ENCODE peak calls at places on chromosomes 6 and 20, in six cellular contexts. V, E, M, N, T and C are unnamed samples.
A peak's percentile ranks its signal among the peaks of the same experiment; 100 is the strongest.

GRCh38 chr6:166008441-166009369 is 158.9 kb downstream of the TBXT start:
- DNase-seq in V (peak; percentile 73), E (peak; percentile 74), M (peak; percentile 78), N (no peak), T (peak; percentile 90), C (no peak)

GRCh38 chr6:157405986-157406385 is 25.0 kb downstream of the ZDHHC14 start:
- DNase-seq in V (peak; percentile 6), E (no peak), M (no peak), N (no peak), T (no peak), C (no peak)

GRCh38 chr6:130975325-130975724 is 87.7 kb downstream of the EPB41L2 start:
- DNase-seq in V (peak; percentile 59), E (no peak), M (no peak), N (no peak), T (no peak), C (no peak)

GRCh38 chr20:58195047-58195446 is 33.4 kb downstream of the ANKRD60 start:
- DNase-seq in V (no peak), E (no peak), M (no peak), N (no peak), T (no peak), C (no peak)

GRCh38 chr6:130715058-130715457 is 112.1 kb upstream of the SMLR1 start:
- DNase-seq in V (no peak), E (no peak), M (peak; percentile 58), N (no peak), T (no peak), C (no peak)

GRCh38 chr6:130997061-130997753 is 65.8 kb downstream of the EPB41L2 start:
- DNase-seq in V (no peak), E (no peak), M (no peak), N (no peak), T (no peak), C (no peak)

GRCh38 chr20:1368448-1369199 is 24.2 kb downstream of the FKBP1A start:
- DNase-seq in V (peak; percentile 52), E (no peak), M (no peak), N (no peak), T (no peak), C (no peak)

GRCh38 chr6:119280586-119281163 is 68.9 kb downstream of the MAN1A1 start:
- DNase-seq in V (peak; percentile 27), E (no peak), M (no peak), N (no peak), T (no peak), C (no peak)

GRCh38 chr20:11766961-11767360 is 150.7 kb upstream of the BTBD3 start:
- DNase-seq in V (no peak), E (no peak), M (no peak), N (no peak), T (no peak), C (no peak)

GRCh38 chr6:116287668-116288282 is 8.0 kb upstream of the TSPYL1 start:
- DNase-seq in V (peak; percentile 73), E (no peak), M (no peak), N (no peak), T (no peak), C (no peak)

GRCh38 chr6:82430611-82431010 is 67.0 kb downstream of the TPBG start:
- DNase-seq in V (no peak), E (no peak), M (no peak), N (no peak), T (no peak), C (no peak)

GRCh38 chr6:144809120-144809519 is 524.0 kb downstream of the UTRN start:
- DNase-seq in V (peak; percentile 63), E (no peak), M (no peak), N (no peak), T (no peak), C (no peak)

GRCh38 chr6:141077355-141078333 is 1055.1 kb upstream of the GJE1 start:
- DNase-seq in V (peak; percentile 26), E (no peak), M (peak; percentile 80), N (peak; percentile 6), T (no peak), C (peak; percentile 31)
- TF ChIP-seq CTCF in V (peak; percentile 26), E (no peak), M (peak; percentile 73), N (peak; percentile 35), T (no peak), C (no peak)

DNA sequence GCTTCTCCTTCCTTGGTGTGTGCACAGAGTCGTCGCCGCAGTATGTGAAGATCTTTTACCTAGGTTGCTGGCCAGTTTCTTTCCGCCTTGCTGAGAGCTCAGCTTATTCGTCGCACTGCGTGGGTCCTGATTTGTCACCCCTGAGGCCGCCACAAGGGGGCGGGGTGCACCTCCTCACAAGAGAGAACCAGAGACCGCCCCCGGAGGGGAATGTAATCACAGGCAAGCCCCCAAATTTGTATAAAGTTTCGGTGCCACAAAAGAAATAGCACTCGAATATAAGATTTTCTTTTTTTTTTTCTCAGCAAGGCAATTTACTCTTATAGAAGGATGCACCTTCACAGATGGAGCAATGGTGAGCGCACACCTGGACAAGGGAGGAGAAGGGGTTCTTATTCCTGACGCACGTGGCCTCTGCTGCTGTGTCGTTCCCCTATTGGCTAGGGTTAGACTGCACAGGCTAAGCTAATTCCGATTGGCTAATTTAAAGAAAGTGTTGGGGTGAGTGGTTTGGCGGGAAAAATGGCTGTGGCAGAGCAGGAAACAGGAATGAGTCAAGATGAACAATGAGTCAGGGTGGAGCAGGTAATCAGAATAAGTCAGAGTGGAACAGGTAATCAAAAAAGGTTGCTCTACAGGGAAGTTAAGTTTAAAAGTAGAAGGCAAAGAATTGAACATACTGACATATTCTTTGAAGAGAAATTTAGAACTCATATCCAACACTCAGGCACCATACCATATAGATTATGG is 19.5 kb downstream of the NCOA3 start:
- DNase-seq in V (no peak), E (no peak), M (peak; percentile 90), N (no peak), T (no peak), C (no peak)
- TF ChIP-seq CTCF in V (no peak), E (no peak), M (peak; percentile 64), N (no peak), T (no peak), C (peak; percentile 31)

DNA sequence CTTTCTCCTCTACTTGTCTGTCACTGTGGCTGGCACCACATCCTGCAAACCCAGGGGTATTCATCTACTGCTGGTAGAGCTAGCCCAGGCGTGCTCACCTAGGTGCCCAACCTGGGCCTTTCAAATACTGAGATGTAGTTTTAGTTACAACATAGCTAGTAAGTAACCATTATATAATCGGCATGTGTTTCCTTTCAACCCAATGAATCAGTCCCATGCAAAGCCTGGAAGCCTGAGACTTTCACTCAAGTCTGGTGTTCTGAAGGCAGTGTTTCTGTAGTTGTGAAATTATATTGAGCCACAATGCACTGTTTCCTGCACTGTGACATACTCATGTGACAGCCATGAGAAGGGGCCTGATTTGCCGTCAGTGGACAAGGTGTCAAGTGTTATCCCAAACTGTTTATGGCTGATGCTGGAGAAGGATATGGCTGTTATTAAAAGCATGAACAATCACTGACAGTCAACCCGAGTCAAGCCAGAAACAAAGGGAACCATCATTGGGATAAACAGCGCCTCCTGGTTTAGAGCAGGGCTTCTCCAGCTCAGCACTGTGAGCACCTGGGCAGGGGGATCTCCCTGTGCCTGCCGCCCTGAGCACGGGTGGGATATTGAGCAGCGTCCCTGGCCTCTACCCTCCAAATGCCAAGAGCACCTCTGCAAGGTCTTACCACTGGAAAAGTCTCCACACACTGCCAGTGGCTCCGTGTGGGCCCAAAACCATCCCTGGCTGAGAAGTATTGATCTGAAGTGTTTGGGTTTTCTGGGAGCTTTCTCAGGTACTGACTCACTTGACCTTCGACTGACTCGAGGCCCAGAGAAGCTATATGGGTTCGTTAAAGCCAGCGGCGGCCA is 1.6 kb downstream of the PSMA7 start:
- DNase-seq in V (peak; percentile 54), E (no peak), M (peak; percentile 73), N (no peak), T (no peak), C (peak; percentile 51)
- TF ChIP-seq CTCF in V (peak; percentile 40), E (no peak), M (peak; percentile 71), N (peak; percentile 52), T (no peak), C (no peak)

DNA sequence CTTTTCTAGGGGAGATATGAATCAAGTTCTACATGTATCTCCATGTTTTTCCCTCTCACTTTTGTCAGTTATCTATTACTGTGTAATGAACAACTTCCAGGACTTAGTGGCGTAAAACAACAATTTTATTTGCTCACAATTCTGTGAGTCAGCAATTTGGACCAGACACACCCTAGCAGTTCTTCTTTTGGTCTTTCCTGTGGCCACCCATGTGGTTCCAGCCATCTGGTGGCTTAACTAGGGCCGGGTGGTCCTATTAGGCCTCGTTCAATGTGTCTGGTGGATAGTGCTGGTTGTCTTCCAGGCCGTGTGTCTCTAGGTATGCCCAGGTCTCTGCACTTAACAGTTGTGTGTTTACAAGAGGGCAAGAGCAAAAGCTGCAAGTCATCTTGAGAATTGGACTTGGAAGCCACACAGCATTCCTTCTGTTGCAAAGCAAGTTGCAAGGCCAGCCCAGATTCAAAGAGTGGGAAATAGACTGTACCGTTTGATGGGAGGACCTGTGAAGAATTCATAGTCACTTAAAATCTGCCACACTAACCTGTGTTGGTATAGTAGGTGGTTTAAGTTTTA is 20.8 kb upstream of the SLC35D3 start:
- DNase-seq in V (no peak), E (no peak), M (no peak), N (no peak), T (no peak), C (no peak)
- TF ChIP-seq CTCF in V (no peak), E (no peak), M (no peak), N (no peak), T (no peak), C (no peak)

GRCh38 chr20:47667086-47667485 is 118.2 kb downstream of the SULF2 start:
- DNase-seq in V (no peak), E (no peak), M (no peak), N (no peak), T (no peak), C (no peak)

GRCh38 chr20:47669489-47669888 is 115.8 kb downstream of the SULF2 start:
- DNase-seq in V (no peak), E (no peak), M (no peak), N (no peak), T (no peak), C (no peak)

GRCh38 chr20:47667531-47668312 is 117.6 kb downstream of the SULF2 start:
- DNase-seq in V (no peak), E (no peak), M (no peak), N (no peak), T (no peak), C (no peak)

GRCh38 chr20:47669157-47669425 is 116.2 kb downstream of the SULF2 start:
- DNase-seq in V (no peak), E (no peak), M (no peak), N (no peak), T (no peak), C (no peak)

GRCh38 chr20:47668313-47669156 is 116.7 kb downstream of the SULF2 start:
- DNase-seq in V (no peak), E (no peak), M (no peak), N (no peak), T (no peak), C (no peak)
- TF ChIP-seq CTCF in V (no peak), E (no peak), M (no peak), N (no peak), T (no peak), C (no peak)

GRCh38 chr6:39665871-39666270 is 59.3 kb downstream of the KIF6 start:
- DNase-seq in V (no peak), E (no peak), M (no peak), N (no peak), T (no peak), C (no peak)
- TF ChIP-seq CTCF in V (no peak), E (no peak), M (no peak), N (no peak), T (no peak), C (no peak)